ENCODE peak calls at places on chromosomes 6 and 20, in five cellular contexts. F, Y, D, O and C are unnamed samples.

GRCh38 chr20:31948008-31948407 is 3.8 kb downstream of the PDRG1 start:
- DNase-seq in F (no peak), Y (peak; percentile 50), D (no peak), O (no peak), C (no peak)

GRCh38 chr6:35083507-35083906 is 57.6 kb downstream of the TCP11 start:
- DNase-seq in F (no peak), Y (no peak), D (no peak), O (no peak), C (peak; percentile 58)

GRCh38 chr20:16662462-16662861 is 67.4 kb upstream of the SNRPB2 start:
- DNase-seq in F (no peak), Y (no peak), D (no peak), O (no peak), C (no peak)

GRCh38 chr20:62918830-62919229 is 7.5 kb downstream of the DIDO1 start:
- DNase-seq in F (no peak), Y (peak; percentile 83), D (no peak), O (no peak), C (no peak)

GRCh38 chr6:166318649-166319600 is 10.7 kb upstream of the PRR18 start:
- DNase-seq in F (peak; percentile 70), Y (no peak), D (no peak), O (no peak), C (peak; percentile 47)

GRCh38 chr20:44765647-44766367 is 20.1 kb downstream of the KCNK15 start:
- DNase-seq in F (no peak), Y (no peak), D (no peak), O (no peak), C (no peak)

GRCh38 chr20:38063911-38064310 is 30.4 kb downstream of the RPRD1B start:
- DNase-seq in F (no peak), Y (no peak), D (no peak), O (no peak), C (no peak)

GRCh38 chr6:5433324-5433723 is 172.0 kb downstream of the FARS2 start:
- DNase-seq in F (no peak), Y (no peak), D (no peak), O (no peak), C (no peak)

GRCh38 chr20:46648903-46649649 is 2.2 kb downstream of the SLC13A3 start:
- DNase-seq in F (peak; percentile 40), Y (no peak), D (no peak), O (no peak), C (peak; percentile 27)

GRCh38 chr6:63347599-63347998 is 27.8 kb upstream of the LGSN start:
- DNase-seq in F (no peak), Y (no peak), D (no peak), O (no peak), C (no peak)

GRCh38 chr20:58289143-58289542 is 20.4 kb upstream of the RAB22A start:
- DNase-seq in F (no peak), Y (no peak), D (no peak), O (no peak), C (no peak)

GRCh38 chr20:4897600-4897999 is 103.7 kb downstream of the SLC23A2 start:
- DNase-seq in F (no peak), Y (no peak), D (no peak), O (no peak), C (no peak)

GRCh38 chr6:6915813-6916547 is 191.8 kb upstream of the RREB1 start:
- DNase-seq in F (no peak), Y (no peak), D (peak; percentile 84), O (no peak), C (no peak)

GRCh38 chr20:48926267-48926666 is 4.8 kb downstream of the ARFGEF2 start:
- DNase-seq in F (no peak), Y (no peak), D (no peak), O (no peak), C (no peak)

GRCh38 chr20:54458219-54458618 is 17.2 kb upstream of the DOK5 start:
- DNase-seq in F (no peak), Y (no peak), D (no peak), O (no peak), C (no peak)

GRCh38 chr6:66265737-66266136 is 558.7 kb upstream of the EYS start:
- DNase-seq in F (no peak), Y (no peak), D (no peak), O (no peak), C (no peak)

GRCh38 chr6:13924146-13924948 is 405 bp upstream of the RNF182 start:
- DNase-seq in F (peak; percentile 91), Y (peak; percentile 57), D (no peak), O (peak; percentile 85), C (peak; percentile 76)

GRCh38 chr6:113634352-113635163 is 222.6 kb upstream of the MARCKS start:
- DNase-seq in F (no peak), Y (no peak), D (no peak), O (no peak), C (no peak)

GRCh38 chr20:62159835-62160234 is 16.3 kb downstream of the SS18L1 start:
- DNase-seq in F (no peak), Y (peak; percentile 86), D (no peak), O (no peak), C (no peak)

GRCh38 chr6:98547634-98548033 is 286.7 kb upstream of the POU3F2 start:
- DNase-seq in F (no peak), Y (no peak), D (no peak), O (peak; percentile 23), C (no peak)

GRCh38 chr20:63828545-63828944 is 2.5 kb downstream of the ZBTB46 start:
- DNase-seq in F (no peak), Y (no peak), D (no peak), O (no peak), C (no peak)

GRCh38 chr20:10662151-10662550 is 11.6 kb downstream of the JAG1 start:
- DNase-seq in F (no peak), Y (no peak), D (no peak), O (no peak), C (no peak)
- TF ChIP-seq CTCF in F (no peak), Y (no peak), D (no peak), O (no peak), C (no peak)

DNA sequence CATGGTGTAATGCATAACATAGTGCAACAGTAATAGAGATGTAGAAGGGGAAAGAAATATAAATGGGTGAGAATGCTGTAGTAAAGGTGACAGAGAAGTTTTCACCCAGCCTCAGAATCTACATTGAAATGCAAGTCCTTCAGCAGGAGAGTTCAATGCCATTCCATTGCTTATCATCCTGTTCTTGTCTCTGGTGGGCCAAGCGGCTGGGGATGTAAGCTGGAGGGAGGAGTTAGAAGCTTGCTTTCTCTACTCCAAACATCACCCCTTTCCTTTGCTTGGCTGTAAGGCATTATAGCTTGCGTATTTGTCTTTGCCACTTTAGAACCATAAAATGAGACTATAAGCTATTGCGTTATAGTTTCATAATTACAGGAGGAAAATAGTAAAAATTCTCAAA is 2.2 kb upstream of the FUT9 start:
- DNase-seq in F (no peak), Y (no peak), D (no peak), O (no peak), C (no peak)
- TF ChIP-seq CTCF in F (no peak), Y (no peak), D (no peak), O (no peak), C (no peak)

GRCh38 chr6:2695464-2696095 is 55.1 kb downstream of the MYLK4 start:
- DNase-seq in F (no peak), Y (no peak), D (no peak), O (no peak), C (no peak)
- TF ChIP-seq CTCF in F (peak; percentile 67), Y (no peak), D (no peak), O (peak; percentile 24), C (peak; percentile 61)

GRCh38 chr6:61886608-61887259 is 399.3 kb downstream of the KHDRBS2 start:
- DNase-seq in F (no peak), Y (no peak), D (no peak), O (no peak), C (no peak)
- TF ChIP-seq CTCF in F (no peak), Y (no peak), D (no peak), O (peak; percentile 20), C (peak; percentile 56)

GRCh38 chr6:227074-227782 is 65.1 kb upstream of the DUSP22 start:
- DNase-seq in F (peak; percentile 66), Y (peak; percentile 61), D (no peak), O (no peak), C (no peak)
- TF ChIP-seq CTCF in F (no peak), Y (no peak), D (no peak), O (no peak), C (no peak)

GRCh38 chr6:29816030-29816429 is 11.6 kb upstream of the HLA-G start:
- DNase-seq in F (no peak), Y (no peak), D (no peak), O (no peak), C (no peak)

GRCh38 chr6:29815118-29815750 is 12.4 kb upstream of the HLA-G start:
- DNase-seq in F (no peak), Y (no peak), D (no peak), O (no peak), C (no peak)

GRCh38 chr6:29814379-29815117 is 13.1 kb upstream of the HLA-G start:
- DNase-seq in F (peak; percentile 63), Y (no peak), D (no peak), O (no peak), C (no peak)

GRCh38 chr6:29813066-29813465 is 14.6 kb upstream of the HLA-G start:
- DNase-seq in F (peak; percentile 67), Y (no peak), D (no peak), O (no peak), C (no peak)

DNA sequence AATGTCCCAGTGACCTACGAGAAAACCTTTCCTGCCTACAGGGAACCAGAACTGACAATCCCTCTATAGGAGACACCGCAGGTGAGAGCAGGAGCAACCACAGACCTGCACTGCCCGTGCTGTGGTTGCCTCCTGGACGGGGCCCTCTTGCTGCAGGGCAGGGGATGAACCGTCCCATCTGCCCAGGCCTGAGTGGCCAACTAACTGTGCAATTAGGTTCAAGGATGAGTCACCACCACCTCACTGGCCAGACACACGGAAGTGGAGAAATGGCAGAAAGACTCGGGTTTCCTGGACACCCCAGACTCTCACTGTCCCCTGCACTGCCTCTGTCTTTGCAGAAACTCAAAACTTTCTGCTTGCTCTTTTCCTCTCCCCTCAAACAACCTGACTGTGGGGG is 13.8 kb upstream of the HLA-G start:
- DNase-seq in F (peak; percentile 48), Y (no peak), D (no peak), O (no peak), C (no peak)
- TF ChIP-seq CTCF in F (no peak), Y (no peak), D (no peak), O (no peak), C (no peak)

GRCh38 chr20:43244647-43245046 is 54.9 kb upstream of the PTPRT start:
- DNase-seq in F (no peak), Y (no peak), D (no peak), O (no peak), C (no peak)

GRCh38 chr20:43243672-43244269 is 54.1 kb upstream of the PTPRT start:
- DNase-seq in F (no peak), Y (no peak), D (no peak), O (peak; percentile 7), C (no peak)

GRCh38 chr20:43247361-43247760 is 57.7 kb upstream of the PTPRT start:
- DNase-seq in F (no peak), Y (no peak), D (no peak), O (no peak), C (no peak)

GRCh38 chr20:43248341-43248740 is 58.6 kb upstream of the PTPRT start:
- DNase-seq in F (no peak), Y (no peak), D (no peak), O (no peak), C (no peak)
- TF ChIP-seq CTCF in F (no peak), Y (no peak), D (no peak), O (no peak), C (no peak)